ENCODE peak calls at places on chromosomes 12 and 14, in six cellular contexts. One of them, this sample, is unnamed.

GRCh38 chr12:26523708-26524150 is 309.3 kb downstream of the ITPR2 start:
- DNase-seq in PC-9: no peak
- DNase-seq in B cell: no peak
- DNase-seq in endothelial cell: no peak
- DNase-seq in ovary: peak
- DNase-seq in upper lobe of right lung: peak
- DNase-seq in this sample: no peak

GRCh38 chr12:25263594-25263993 is 12.9 kb upstream of the KRAS start:
- DNase-seq in PC-9: no peak
- DNase-seq in upper lobe of right lung: no peak
- DNase-seq in endothelial cell: no peak
- DNase-seq in B cell: no peak
- DNase-seq in ovary: no peak
- DNase-seq in this sample: no peak

GRCh38 chr12:79360936-79361335 is 329.8 kb downstream of the PAWR start:
- DNase-seq in endothelial cell: no peak
- DNase-seq in upper lobe of right lung: no peak
- DNase-seq in PC-9: no peak
- DNase-seq in B cell: no peak
- DNase-seq in ovary: no peak
- DNase-seq in this sample: no peak

GRCh38 chr12:26623136-26623535 is 209.9 kb downstream of the ITPR2 start:
- DNase-seq in PC-9: no peak
- DNase-seq in endothelial cell: no peak
- DNase-seq in ovary: no peak
- DNase-seq in B cell: no peak
- DNase-seq in upper lobe of right lung: no peak
- DNase-seq in this sample: no peak

GRCh38 chr12:29103539-29103974 is 45.5 kb upstream of the FAR2 start:
- DNase-seq in upper lobe of right lung: no peak
- DNase-seq in ovary: no peak
- DNase-seq in endothelial cell: no peak
- DNase-seq in B cell: peak
- DNase-seq in PC-9: no peak
- DNase-seq in this sample: no peak

GRCh38 chr12:127677537-127678131 is 589.3 kb upstream of the TMEM132C start:
- DNase-seq in B cell: no peak
- DNase-seq in upper lobe of right lung: no peak
- DNase-seq in endothelial cell: peak
- DNase-seq in PC-9: peak
- DNase-seq in ovary: peak
- DNase-seq in this sample: peak

GRCh38 chr12:81558031-81558430 is 201.1 kb downstream of the PPFIA2 start:
- DNase-seq in PC-9: no peak
- DNase-seq in ovary: no peak
- DNase-seq in upper lobe of right lung: no peak
- DNase-seq in B cell: no peak
- DNase-seq in endothelial cell: no peak
- DNase-seq in this sample: no peak

GRCh38 chr12:119659289-119659897 is 8.5 kb upstream of the PRKAB1 start:
- DNase-seq in ovary: no peak
- DNase-seq in upper lobe of right lung: no peak
- DNase-seq in PC-9: peak
- DNase-seq in endothelial cell: peak
- DNase-seq in B cell: peak
- DNase-seq in this sample: peak

GRCh38 chr12:50017047-50017446 is 8.2 kb downstream of the RACGAP1 start:
- DNase-seq in B cell: no peak
- DNase-seq in upper lobe of right lung: no peak
- DNase-seq in PC-9: no peak
- DNase-seq in endothelial cell: no peak
- DNase-seq in ovary: peak
- DNase-seq in this sample: no peak

GRCh38 chr14:96065661-96066459 is 26.7 kb downstream of the C14orf132 start:
- DNase-seq in B cell: no peak
- DNase-seq in PC-9: no peak
- DNase-seq in endothelial cell: no peak
- DNase-seq in ovary: no peak
- DNase-seq in upper lobe of right lung: peak
- DNase-seq in this sample: no peak

GRCh38 chr12:103936679-103937078 is 6.5 kb downstream of the HSP90B1 start:
- DNase-seq in B cell: no peak
- DNase-seq in endothelial cell: no peak
- DNase-seq in upper lobe of right lung: no peak
- DNase-seq in PC-9: no peak
- DNase-seq in ovary: no peak
- DNase-seq in this sample: no peak

GRCh38 chr12:83010169-83010804 is 323.6 kb downstream of the TMTC2 start:
- DNase-seq in PC-9: no peak
- DNase-seq in upper lobe of right lung: no peak
- DNase-seq in B cell: no peak
- DNase-seq in ovary: no peak
- DNase-seq in endothelial cell: no peak
- DNase-seq in this sample: no peak

GRCh38 chr12:89875225-89875624 is 166.6 kb upstream of the ATP2B1 start:
- DNase-seq in endothelial cell: no peak
- DNase-seq in PC-9: no peak
- DNase-seq in ovary: no peak
- DNase-seq in upper lobe of right lung: no peak
- DNase-seq in B cell: no peak
- DNase-seq in this sample: no peak

DNA sequence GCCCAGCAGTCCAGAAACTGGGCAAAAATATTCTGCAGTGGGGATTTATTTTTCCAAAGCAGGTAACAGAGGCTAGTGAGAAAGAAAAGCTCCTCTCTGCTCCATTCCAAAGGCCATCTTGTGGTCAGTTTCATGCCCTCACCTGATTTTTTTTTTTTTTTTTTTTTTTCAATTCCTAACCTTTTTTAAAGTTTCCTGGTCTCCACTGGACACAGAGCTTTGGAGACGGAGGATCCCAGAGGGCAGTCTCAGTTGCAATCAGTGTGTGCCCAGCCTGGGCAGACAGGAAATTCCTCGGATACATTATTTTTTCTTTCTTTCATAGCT is 178.7 kb upstream of the BCL2L14 start:
- DNase-seq in PC-9: no peak
- DNase-seq in B cell: no peak
- DNase-seq in upper lobe of right lung: no peak
- DNase-seq in endothelial cell: no peak
- DNase-seq in ovary: no peak
- DNase-seq in this sample: no peak
- TF ChIP-seq CTCF in PC-9: peak
- TF ChIP-seq CTCF in B cell: no peak
- TF ChIP-seq CTCF in upper lobe of right lung: peak
- TF ChIP-seq CTCF in endothelial cell: peak
- TF ChIP-seq CTCF in ovary: no peak
- TF ChIP-seq CTCF in this sample: no peak

GRCh38 chr14:24481622-24482324 is 26.3 kb downstream of the CMA1 start:
- DNase-seq in endothelial cell: peak
- DNase-seq in ovary: no peak
- DNase-seq in upper lobe of right lung: peak
- DNase-seq in B cell: peak
- DNase-seq in PC-9: peak
- DNase-seq in this sample: peak
- TF ChIP-seq CTCF in endothelial cell: peak
- TF ChIP-seq CTCF in ovary: no peak
- TF ChIP-seq CTCF in upper lobe of right lung: peak
- TF ChIP-seq CTCF in B cell: peak
- TF ChIP-seq CTCF in PC-9: peak
- TF ChIP-seq CTCF in this sample: peak

GRCh38 chr12:54853933-54854538 is at the start of gene MUCL1:
- DNase-seq in endothelial cell: peak
- DNase-seq in PC-9: peak
- DNase-seq in ovary: no peak
- DNase-seq in upper lobe of right lung: no peak
- DNase-seq in B cell: peak
- DNase-seq in this sample: peak
- TF ChIP-seq CTCF in endothelial cell: peak
- TF ChIP-seq CTCF in PC-9: peak
- TF ChIP-seq CTCF in ovary: no peak
- TF ChIP-seq CTCF in upper lobe of right lung: peak
- TF ChIP-seq CTCF in B cell: peak
- TF ChIP-seq CTCF in this sample: peak

DNA sequence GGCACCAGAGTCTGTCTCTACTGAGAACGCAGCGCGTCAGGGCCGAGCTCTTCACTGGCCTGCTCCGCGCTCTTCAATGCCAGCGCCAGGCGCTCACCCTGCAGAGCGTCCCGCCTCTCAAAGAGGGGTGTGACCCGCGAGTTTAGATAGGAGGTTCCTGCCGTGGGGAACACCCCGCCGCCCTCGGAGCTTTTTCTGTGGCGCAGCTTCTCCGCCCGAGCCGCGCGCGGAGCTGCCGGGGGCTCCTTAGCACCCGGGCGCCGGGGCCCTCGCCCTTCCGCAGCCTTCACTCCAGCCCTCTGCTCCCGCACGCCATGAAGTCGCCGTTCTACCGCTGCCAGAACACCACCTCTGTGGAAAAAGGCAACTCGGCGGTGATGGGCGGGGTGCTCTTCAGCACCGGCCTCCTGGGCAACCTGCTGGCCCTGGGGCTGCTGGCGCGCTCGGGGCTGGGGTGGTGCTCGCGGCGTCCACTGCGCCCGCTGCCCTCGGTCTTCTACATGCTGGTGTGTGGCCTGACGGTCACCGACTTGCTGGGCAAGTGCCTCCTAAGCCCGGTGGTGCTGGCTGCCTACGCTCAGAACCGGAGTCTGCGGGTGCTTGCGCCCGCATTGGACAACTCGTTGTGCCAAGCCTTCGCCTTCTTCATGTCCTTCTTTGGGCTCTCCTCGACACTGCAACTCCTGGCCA is at the start of gene PTGDR:
- DNase-seq in PC-9: peak
- DNase-seq in endothelial cell: peak
- DNase-seq in upper lobe of right lung: peak
- DNase-seq in B cell: peak
- DNase-seq in ovary: no peak
- DNase-seq in this sample: no peak
- TF ChIP-seq CTCF in PC-9: no peak
- TF ChIP-seq CTCF in endothelial cell: no peak
- TF ChIP-seq CTCF in upper lobe of right lung: no peak
- TF ChIP-seq CTCF in B cell: no peak
- TF ChIP-seq CTCF in ovary: no peak
- TF ChIP-seq CTCF in this sample: no peak